ENCODE peak calls at places on chromosomes 12 and 14, in eight cellular contexts. R is activated T-cell treated with anti-CD3 and anti-CD28 coated beads, Interleukin-2, amount 50 U/mL, for 72 hours; O is naive thymus-derived CD8-positive, alpha-beta T cell; Q is upper lobe of right lung; Y is natural killer cell; E is aorta; N is A549; A is left ventricle myocardium superior. X is an unnamed sample.

GRCh38 chr12:105069936-105070702 is 14.1 kb downstream of the ALDH1L2 start:
- ATAC-seq in R (no peak), A (no peak), O (no peak), Y (no peak), Q (no peak), E (no peak), N (no peak), X (no peak)

GRCh38 chr12:38161123-38162000 is 155.2 kb upstream of the ALG10B start:
- ATAC-seq in N (peak), O (no peak), A (no peak), E (no peak), Y (no peak), Q (no peak), R (no peak), X (no peak)

GRCh38 chr14:61601923-61602732 is 93.2 kb upstream of the HIF1A start:
- ATAC-seq in A (peak), Q (peak), R (no peak), E (no peak), N (peak), O (no peak), Y (peak), X (no peak)

GRCh38 chr12:80196419-80196818 is 97.1 kb downstream of the OTOGL start:
- ATAC-seq in E (no peak), A (no peak), Q (no peak), N (no peak), R (no peak), O (no peak), Y (no peak), X (no peak)

GRCh38 chr12:26428420-26428819 is 233.0 kb downstream of the SSPN start:
- ATAC-seq in R (no peak), A (no peak), O (no peak), N (no peak), E (no peak), Y (no peak), Q (no peak), X (no peak)

GRCh38 chr14:80133457-80133856 is 77.8 kb downstream of the DIO2 start:
- ATAC-seq in N (no peak), A (no peak), Y (no peak), O (no peak), R (no peak), E (no peak), Q (no peak), X (no peak)

GRCh38 chr12:48853228-48853688 is 1.3 kb upstream of the DDX23 start:
- ATAC-seq in E (peak), R (peak), A (peak), Q (peak), O (peak), N (peak), Y (peak), X (peak)

GRCh38 chr12:108833355-108833733 is 24.0 kb downstream of the SSH1 start:
- ATAC-seq in E (peak), R (no peak), O (no peak), N (peak), Q (peak), Y (no peak), A (peak), X (peak)

GRCh38 chr14:105204931-105205717 is 24.0 kb upstream of the NUDT14 start:
- ATAC-seq in Y (no peak), A (no peak), N (peak), O (no peak), Q (peak), E (no peak), R (no peak), X (peak)